ENCODE peak calls at places on chromosomes 7 and 10, in four cellular contexts. L is fibroblast of mammary gland, E is OCI-M1, Y is GM20000. R is an unnamed sample.

GRCh38 chr7:113968713-113969112 is 49.9 kb upstream of the PPP1R3A start:
- DNase-seq in E (no peak), Y (no peak), L (no peak), R (no peak)

GRCh38 chr10:28716748-28717147 is 39.4 kb downstream of the BAMBI start:
- DNase-seq in L (no peak), E (no peak), Y (no peak), R (no peak)

GRCh38 chr7:75637854-75638606 is 100.7 kb downstream of the HIP1 start:
- DNase-seq in E (no peak), L (no peak), Y (no peak), R (no peak)

GRCh38 chr10:98269435-98269912 is 1.5 kb upstream of the LOXL4 start:
- DNase-seq in Y (no peak), E (no peak), L (peak), R (no peak)

GRCh38 chr10:14587540-14588083 is 187.1 kb downstream of the FAM107B start:
- DNase-seq in Y (no peak), E (no peak), L (no peak), R (no peak)

GRCh38 chr7:192035-192649 is at the start of gene FAM20C:
- DNase-seq in Y (no peak), L (peak), E (no peak), R (peak)

GRCh38 chr7:140230517-140230861 is 53.7 kb upstream of the KDM7A start:
- DNase-seq in L (no peak), Y (peak), E (no peak), R (no peak)

GRCh38 chr7:53119514-53119933 is 84.1 kb downstream of the POM121L12 start:
- DNase-seq in L (no peak), E (no peak), Y (no peak), R (no peak)

GRCh38 chr10:20391629-20392028 is 505.5 kb downstream of the NEBL start:
- DNase-seq in L (no peak), Y (no peak), E (no peak), R (no peak)

GRCh38 chr7:142438923-142439515 is 181.2 kb upstream of the PRSS58 start:
- DNase-seq in E (no peak), L (no peak), Y (no peak), R (no peak)

GRCh38 chr10:44395396-44395795 is 10.5 kb upstream of the CXCL12 start:
- DNase-seq in E (no peak), Y (no peak), L (no peak), R (no peak)

GRCh38 chr7:151901313-151901669 is 24.4 kb upstream of the PRKAG2 start:
- DNase-seq in E (no peak), L (no peak), Y (no peak), R (no peak)

GRCh38 chr7:4017081-4017480 is 665.0 kb upstream of the FOXK1 start:
- DNase-seq in Y (no peak), L (no peak), E (no peak), R (no peak)

GRCh38 chr10:36182059-36182654 is 540.1 kb upstream of the FZD8 start:
- DNase-seq in Y (no peak), E (no peak), L (peak), R (no peak)

GRCh38 chr10:77313066-77313750 is 324.4 kb downstream of the KCNMA1 start:
- DNase-seq in Y (no peak), L (peak), E (no peak), R (no peak)

GRCh38 chr10:51888263-51888662 is 188.9 kb upstream of the CSTF2T start:
- DNase-seq in Y (no peak), E (no peak), L (no peak), R (no peak)

GRCh38 chr10:621500-621899 is 68.0 kb downstream of the DIP2C start:
- DNase-seq in E (no peak), Y (no peak), L (no peak), R (no peak)

GRCh38 chr7:4861673-4862072 is at the start of gene PAPOLB:
- DNase-seq in Y (no peak), L (no peak), E (no peak), R (peak)

GRCh38 chr10:43815486-43815885 is 166.8 kb upstream of the ZNF32 start:
- DNase-seq in Y (no peak), L (no peak), E (no peak), R (peak)

GRCh38 chr7:149735779-149736477 is 37.5 kb downstream of the ZNF467 start:
- DNase-seq in Y (no peak), E (no peak), L (no peak), R (no peak)

GRCh38 chr10:27893320-27894014 is 105.4 kb downstream of the ODAD2 start:
- DNase-seq in Y (no peak), E (no peak), L (peak), R (no peak)

GRCh38 chr7:21368317-21368716 is 59.6 kb upstream of the SP4 start:
- DNase-seq in L (no peak), Y (no peak), E (no peak), R (no peak)